ENCODE peak calls at places on chromosomes 13 and 19, in four cellular contexts. Z is kidney epithelial cell, P is thyroid gland, M is AG10803. Y is an unnamed sample.

GRCh38 chr19:12796146-12797071 is 5.1 kb downstream of the JUNB start:
- DNase-seq in Z (no peak), P (peak), M (peak), Y (no peak)

GRCh38 chr13:77623797-77624196 is 73.7 kb upstream of the SLAIN1 start:
- DNase-seq in P (no peak), M (no peak), Z (no peak), Y (no peak)

GRCh38 chr19:16376649-16377048 is 52.0 kb downstream of the KLF2 start:
- DNase-seq in Z (no peak), P (no peak), M (no peak), Y (no peak)

GRCh38 chr19:6222884-6223283 is 56.9 kb downstream of the MLLT1 start:
- DNase-seq in P (no peak), Z (no peak), M (no peak), Y (no peak)

GRCh38 chr13:75415720-75416119 is 66.2 kb downstream of the TBC1D4 start:
- DNase-seq in M (peak), P (no peak), Z (no peak), Y (peak)

GRCh38 chr13:45628094-45628493 is 12.6 kb upstream of the ERICH6B start:
- DNase-seq in P (no peak), M (no peak), Z (no peak), Y (no peak)

GRCh38 chr13:64471916-64472315 is 2758.2 kb downstream of the PCDH9 start:
- DNase-seq in Z (no peak), M (peak), P (no peak), Y (peak)

GRCh38 chr19:31178833-31179470 is 170.3 kb downstream of the TSHZ3 start:
- DNase-seq in M (no peak), P (no peak), Z (no peak), Y (no peak)

GRCh38 chr13:28820099-28821051 is at the start of gene MTUS2:
- DNase-seq in P (peak), Z (no peak), M (no peak), Y (no peak)

GRCh38 chr19:2479556-2480194 is 3.7 kb downstream of the GADD45B start:
- DNase-seq in M (no peak), Z (no peak), P (no peak), Y (no peak)

GRCh38 chr13:33167521-33167920 is 118.0 kb downstream of the STARD13 start:
- DNase-seq in M (no peak), P (no peak), Z (no peak), Y (no peak)

GRCh38 chr13:36555151-36555986 is 118.5 kb upstream of the SERTM1 start:
- DNase-seq in P (no peak), M (no peak), Z (no peak), Y (no peak)

GRCh38 chr13:43072394-43072793 is 49.0 kb downstream of the DNAJC15 start:
- DNase-seq in P (peak), M (peak), Z (no peak), Y (no peak)

GRCh38 chr13:102028846-102029245 is 373.0 kb downstream of the FGF14 start:
- DNase-seq in P (no peak), Z (no peak), M (no peak), Y (no peak)

GRCh38 chr19:13095934-13096890 is 6.4 kb downstream of the LYL1 start:
- DNase-seq in M (no peak), Z (no peak), P (no peak), Y (no peak)

GRCh38 chr13:48535791-48536190 is 2.9 kb upstream of the RCBTB2 start:
- DNase-seq in P (no peak), M (no peak), Z (no peak), Y (no peak)
- TF ChIP-seq CTCF in P (no peak), M (no peak), Z (no peak), Y (no peak)

GRCh38 chr13:106284358-106284757 is 251.1 kb downstream of the EFNB2 start:
- DNase-seq in M (no peak), Z (no peak), P (no peak), Y (no peak)

GRCh38 chr13:106291006-106291405 is 244.5 kb downstream of the EFNB2 start:
- DNase-seq in M (peak), Z (no peak), P (no peak), Y (peak)

GRCh38 chr13:106281426-106281825 is 254.0 kb downstream of the EFNB2 start:
- DNase-seq in P (no peak), Z (no peak), M (no peak), Y (no peak)

GRCh38 chr13:106287351-106287750 is 248.1 kb downstream of the EFNB2 start:
- DNase-seq in M (no peak), Z (no peak), P (peak), Y (no peak)

DNA sequence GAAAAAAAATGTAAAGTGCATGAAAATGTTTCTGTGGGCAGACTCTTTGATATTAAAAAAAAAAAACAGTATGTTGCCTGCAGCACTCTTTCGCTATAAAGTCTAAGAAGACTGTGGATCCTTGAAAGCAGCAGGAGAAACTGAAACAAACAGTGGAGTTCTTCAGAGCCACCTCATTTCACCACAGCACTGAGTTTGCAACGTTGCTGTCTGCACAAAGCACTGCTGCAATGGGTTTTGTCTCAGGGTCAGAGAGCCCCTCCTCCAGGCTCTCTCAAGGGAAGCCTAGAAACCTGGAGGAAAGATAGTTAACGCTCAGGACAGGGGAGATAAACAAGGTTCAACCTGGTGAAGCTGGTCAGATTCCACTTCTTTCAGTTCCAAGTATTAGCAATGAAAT is 248.7 kb downstream of the EFNB2 start:
- DNase-seq in P (no peak), Z (no peak), M (no peak), Y (no peak)
- H3K4me3 ChIP-seq in P (no peak), Z (no peak), M (no peak), Y (no peak)

GRCh38 chr13:78658630-78659449 is at the start of gene OBI1:
- DNase-seq in P (peak), M (peak), Z (peak), Y (peak)

GRCh38 chr13:78659450-78660110 is 625 bp upstream of the OBI1 start:
- DNase-seq in P (no peak), Z (no peak), M (no peak), Y (no peak)

GRCh38 chr13:78657699-78658629 is 991 bp downstream of the OBI1 start:
- DNase-seq in M (peak), P (no peak), Z (no peak), Y (no peak)

GRCh38 chr13:78662467-78662866 is 3.5 kb upstream of the OBI1 start:
- DNase-seq in M (no peak), P (no peak), Z (no peak), Y (no peak)

DNA sequence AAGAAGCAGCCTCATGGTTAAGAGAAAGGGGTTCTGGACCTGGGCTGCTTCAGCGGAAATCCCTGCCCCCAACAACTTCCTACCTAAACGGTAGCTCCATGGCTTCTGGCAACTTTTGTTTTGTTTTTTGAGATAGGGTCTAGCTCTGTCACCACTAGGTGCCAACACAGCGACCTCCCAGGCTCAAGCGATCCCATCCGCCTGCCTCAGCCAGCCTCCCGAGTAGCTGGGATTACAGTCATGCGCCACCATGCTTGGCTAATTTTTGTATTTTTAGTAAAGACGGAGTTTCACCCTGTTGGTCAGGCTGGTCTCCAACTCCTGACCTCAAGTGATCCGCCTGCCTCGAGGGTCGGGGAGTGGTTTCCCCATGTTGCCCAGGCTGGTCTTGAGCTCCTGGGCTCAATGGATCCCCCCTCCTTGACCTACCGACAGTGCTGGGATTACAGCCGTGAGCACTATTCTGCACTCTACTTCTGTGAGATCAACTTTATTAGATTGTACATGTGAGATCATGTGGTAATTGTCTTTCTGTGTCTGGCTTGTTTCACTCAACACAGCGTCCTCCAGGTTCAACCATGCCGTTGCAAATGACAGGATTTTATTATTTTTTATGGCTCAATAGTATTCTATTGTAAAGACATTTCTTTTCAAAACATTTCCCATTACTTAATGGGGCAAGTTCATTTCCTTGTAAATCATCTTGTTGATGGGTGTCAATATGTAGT is 1.3 kb upstream of the OBI1 start:
- DNase-seq in P (peak), Z (no peak), M (peak), Y (no peak)
- TF ChIP-seq CTCF in P (no peak), Z (no peak), M (peak), Y (no peak)

GRCh38 chr13:30735025-30735967 is at the start of gene ALOX5AP:
- DNase-seq in M (no peak), P (no peak), Z (no peak), Y (no peak)
- H3K4me3 ChIP-seq in M (no peak), P (no peak), Z (no peak), Y (no peak)

DNA sequence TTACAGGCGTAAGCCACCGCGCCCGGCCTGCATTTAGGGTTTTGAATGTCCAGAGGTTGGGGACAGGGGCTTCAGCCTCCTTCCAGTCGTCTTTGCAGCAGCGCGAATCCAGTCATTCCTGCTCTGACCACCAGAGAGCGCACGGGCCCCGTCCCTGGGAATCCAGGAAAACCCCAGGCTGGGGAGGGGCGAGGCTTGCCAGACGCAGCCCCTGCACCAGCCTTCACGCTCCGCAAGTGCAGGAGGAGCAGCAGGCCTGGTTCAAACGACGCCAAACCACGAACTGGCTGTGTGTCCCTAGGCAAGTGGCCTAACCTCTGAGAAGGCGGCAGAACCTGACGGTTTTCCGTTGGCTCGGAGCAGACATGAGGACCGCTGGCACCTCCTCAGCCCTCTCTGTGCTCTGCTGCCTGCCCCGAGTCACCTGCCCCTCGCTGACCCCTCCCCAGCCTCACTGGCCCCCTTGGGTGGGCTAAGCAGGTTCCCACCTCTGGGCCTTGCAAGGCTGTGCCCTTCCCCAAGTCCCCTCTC is 2.0 kb upstream of the RNF126 start:
- DNase-seq in P (peak), M (peak), Z (no peak), Y (no peak)
- TF ChIP-seq CTCF in P (peak), M (peak), Z (peak), Y (peak)

GRCh38 chr19:46840157-46840942 is 10.3 kb downstream of the AP2S1 start:
- DNase-seq in P (peak), Z (no peak), M (peak), Y (peak)

GRCh38 chr19:46844067-46844489 is 6.6 kb downstream of the AP2S1 start:
- DNase-seq in P (no peak), Z (no peak), M (no peak), Y (no peak)

GRCh38 chr19:46841458-46842083 is 9.1 kb downstream of the AP2S1 start:
- DNase-seq in Z (no peak), M (peak), P (no peak), Y (no peak)

GRCh38 chr19:46839752-46840151 is 10.9 kb downstream of the AP2S1 start:
- DNase-seq in Z (no peak), P (no peak), M (peak), Y (no peak)

DNA sequence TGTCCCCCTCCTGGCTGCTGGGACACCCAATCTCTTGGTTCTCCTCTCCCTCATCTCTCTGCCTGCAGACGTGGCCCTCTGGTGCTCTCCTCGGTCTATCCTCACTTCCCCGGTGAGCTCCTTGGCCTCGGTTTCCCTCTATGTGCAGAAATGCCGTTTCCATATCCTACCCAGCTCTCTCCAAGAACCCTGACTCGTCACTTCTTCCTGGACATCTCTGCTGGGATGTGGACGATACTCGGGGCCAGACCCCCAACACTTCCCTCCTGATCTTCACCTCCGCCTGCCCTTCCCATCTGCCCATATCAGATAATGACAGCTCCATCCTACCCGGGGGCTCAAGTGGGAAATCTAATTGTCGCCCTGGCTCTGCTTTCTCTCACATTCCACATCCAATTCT is 7.9 kb downstream of the AP2S1 start:
- DNase-seq in M (no peak), Z (no peak), P (no peak), Y (no peak)
- H3K4me3 ChIP-seq in M (no peak), Z (no peak), P (no peak), Y (no peak)

GRCh38 chr19:11338569-11339253 is 746 bp downstream of the RAB3D start:
- DNase-seq in P (peak), Z (no peak), M (no peak), Y (no peak)
- TF ChIP-seq CTCF in P (no peak), Z (no peak), M (no peak), Y (no peak)

DNA sequence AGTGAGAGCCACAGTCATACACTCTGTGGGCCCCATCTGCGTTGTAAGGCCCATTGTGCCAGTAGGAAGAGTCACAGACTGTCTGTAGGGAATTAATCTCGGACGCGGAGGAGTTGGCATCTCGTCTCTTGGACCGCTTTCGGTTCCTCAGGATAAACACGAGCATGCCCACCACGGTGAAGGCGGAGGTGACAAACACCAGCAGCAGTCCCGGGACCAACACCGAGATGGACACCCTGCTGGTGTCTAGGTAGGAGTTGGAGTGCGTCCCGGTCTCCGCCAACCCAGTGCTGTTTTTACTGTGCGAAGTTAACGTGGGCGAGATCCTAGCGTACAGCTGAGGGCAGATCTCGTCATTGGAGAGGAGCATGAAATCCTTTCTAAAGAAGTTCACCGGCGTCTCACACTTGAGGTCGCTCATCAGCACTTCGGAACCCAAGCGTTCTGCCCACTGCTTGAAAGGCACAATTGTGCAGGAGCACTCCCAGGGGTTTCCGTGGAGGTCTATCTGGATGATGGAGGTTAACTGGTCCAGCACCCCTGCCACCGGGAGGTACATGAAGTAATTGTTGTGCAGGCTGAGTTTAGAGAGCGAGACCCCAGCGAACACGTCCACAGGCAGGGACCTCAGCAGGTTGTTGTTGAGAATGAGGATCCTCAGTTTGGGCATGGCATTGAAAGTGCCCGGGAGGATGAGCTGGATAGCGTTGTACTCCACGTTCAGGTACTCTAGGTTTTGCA is 2.7 kb downstream of the SLITRK1 start:
- DNase-seq in Z (no peak), M (peak), P (no peak), Y (no peak)
- H3K4me3 ChIP-seq in Z (peak), M (peak), P (no peak), Y (no peak)

Y was measured in HFF-Myc.